ENCODE peak calls at places on chromosomes 11 and 22, in four cellular contexts. J, I, H and K are unnamed samples.

GRCh38 chr11:64245797-64246623 is 733 bp downstream of the PPP1R14B start:
- DNase-seq in J (peak), I (peak), H (peak), K (no peak)

GRCh38 chr11:15901790-15902189 is 454.6 kb downstream of the SOX6 start:
- DNase-seq in J (peak), I (no peak), H (no peak), K (peak)

GRCh38 chr11:112555491-112556364 is 295.1 kb upstream of the PLET1 start:
- DNase-seq in J (peak), I (peak), H (peak), K (no peak)

GRCh38 chr22:27199354-27199753 is 542.0 kb downstream of the MIAT start:
- DNase-seq in J (no peak), I (no peak), H (no peak), K (no peak)

GRCh38 chr22:50731811-50732624 is 6.0 kb upstream of the ACR start:
- DNase-seq in J (peak), I (peak), H (no peak), K (no peak)

GRCh38 chr11:26105762-26106423 is 226.0 kb upstream of the ANO3 start:
- DNase-seq in J (no peak), I (no peak), H (no peak), K (no peak)

GRCh38 chr22:27682438-27682837 is 119.1 kb downstream of the MN1 start:
- DNase-seq in J (no peak), I (no peak), H (no peak), K (no peak)

GRCh38 chr11:50075856-50076255 is 43.2 kb downstream of the OR4C45 start:
- DNase-seq in J (peak), I (no peak), H (no peak), K (no peak)

GRCh38 chr22:44018594-44018993 is 5.5 kb upstream of the PARVB start:
- DNase-seq in J (no peak), I (no peak), H (no peak), K (no peak)

GRCh38 chr11:3095712-3096361 is 38.6 kb upstream of the CARS1 start:
- DNase-seq in J (no peak), I (no peak), H (peak), K (no peak)

GRCh38 chr11:122754553-122755322 is 83.6 kb upstream of the CRTAM start:
- DNase-seq in J (no peak), I (no peak), H (no peak), K (no peak)

GRCh38 chr11:15730617-15731385 is 616.1 kb downstream of the INSC start:
- DNase-seq in J (no peak), I (no peak), H (peak), K (no peak)

GRCh38 chr22:17120711-17121234 is 387 bp downstream of the TMEM121B start:
- DNase-seq in J (no peak), I (no peak), H (no peak), K (no peak)

GRCh38 chr22:30362632-30363281 is 6.0 kb downstream of the CCDC157 start:
- DNase-seq in J (no peak), I (no peak), H (no peak), K (no peak)

GRCh38 chr11:8906629-8907028 is 4.4 kb upstream of the AKIP1 start:
- DNase-seq in J (no peak), I (no peak), H (no peak), K (no peak)

GRCh38 chr11:80144932-80145612 is 704.2 kb upstream of the TENM4 start:
- DNase-seq in J (no peak), I (no peak), H (no peak), K (no peak)

GRCh38 chr11:120573756-120574354 is 62.3 kb downstream of the GRIK4 start:
- DNase-seq in J (no peak), I (no peak), H (no peak), K (no peak)

GRCh38 chr11:44733877-44734276 is 7.1 kb downstream of the TSPAN18 start:
- DNase-seq in J (no peak), I (no peak), H (no peak), K (no peak)

GRCh38 chr22:48099251-48099650 is 1336.8 kb downstream of the TBC1D22A start:
- DNase-seq in J (no peak), I (no peak), H (no peak), K (no peak)

GRCh38 chr11:129323896-129324522 is 51.6 kb upstream of the BARX2 start:
- DNase-seq in J (peak), I (peak), H (peak), K (no peak)

GRCh38 chr11:58965246-58965985 is 26.1 kb downstream of the GLYATL1 start:
- DNase-seq in J (no peak), I (no peak), H (no peak), K (no peak)

GRCh38 chr22:39292002-39292401 is 27.4 kb downstream of the RPL3 start:
- DNase-seq in J (no peak), I (peak), H (no peak), K (no peak)

GRCh38 chr22:39291501-39291900 is 27.9 kb downstream of the RPL3 start:
- DNase-seq in J (no peak), I (no peak), H (no peak), K (no peak)

GRCh38 chr22:39290724-39291161 is 28.7 kb downstream of the RPL3 start:
- DNase-seq in J (peak), I (peak), H (peak), K (peak)

GRCh38 chr22:39289445-39290247 is 29.8 kb downstream of the RPL3 start:
- DNase-seq in J (no peak), I (no peak), H (no peak), K (no peak)

GRCh38 chr22:39290248-39290720 is 29.1 kb downstream of the RPL3 start:
- DNase-seq in J (no peak), I (no peak), H (no peak), K (no peak)
- H3K27ac ChIP-seq in J (peak), I (peak), H (peak), K (peak)

GRCh38 chr11:33086017-33086416 is 46.6 kb downstream of the TCP11L1 start:
- DNase-seq in J (no peak), I (no peak), H (no peak), K (no peak)
- TF ChIP-seq POLR2A in J (no peak), I (no peak), H (no peak), K (no peak)

GRCh38 chr22:42801537-42802165 is 55.4 kb downstream of the ARFGAP3 start:
- DNase-seq in J (no peak), I (peak), H (no peak), K (no peak)
- H3K27ac ChIP-seq in J (no peak), I (no peak), H (no peak), K (peak)

GRCh38 chr22:37568448-37569008 is 8.2 kb downstream of the CDC42EP1 start:
- DNase-seq in J (no peak), I (peak), H (no peak), K (no peak)
- TF ChIP-seq POLR2A in J (no peak), I (no peak), H (no peak), K (no peak)

DNA sequence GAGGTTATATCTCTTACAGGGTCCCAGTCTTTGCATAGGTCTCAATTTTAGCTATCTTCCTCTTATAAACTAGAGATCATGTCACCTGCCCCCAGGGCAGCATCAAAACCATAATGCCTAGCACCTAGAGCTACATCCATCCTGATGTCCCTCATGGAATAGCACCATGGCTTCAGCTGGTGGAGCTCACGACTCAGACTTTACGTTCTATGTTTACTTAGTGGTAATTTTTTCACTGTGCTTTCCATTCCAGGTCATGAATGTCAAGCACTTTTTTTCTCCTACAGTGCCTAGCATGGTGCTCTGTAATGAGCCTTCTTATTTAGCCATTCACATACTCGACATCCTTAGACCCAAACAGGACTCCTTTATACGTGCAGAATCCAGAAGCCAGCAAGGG is 58.4 kb downstream of the RPUSD4 start:
- DNase-seq in J (no peak), I (no peak), H (no peak), K (no peak)
- H3K27ac ChIP-seq in J (no peak), I (no peak), H (no peak), K (no peak)

DNA sequence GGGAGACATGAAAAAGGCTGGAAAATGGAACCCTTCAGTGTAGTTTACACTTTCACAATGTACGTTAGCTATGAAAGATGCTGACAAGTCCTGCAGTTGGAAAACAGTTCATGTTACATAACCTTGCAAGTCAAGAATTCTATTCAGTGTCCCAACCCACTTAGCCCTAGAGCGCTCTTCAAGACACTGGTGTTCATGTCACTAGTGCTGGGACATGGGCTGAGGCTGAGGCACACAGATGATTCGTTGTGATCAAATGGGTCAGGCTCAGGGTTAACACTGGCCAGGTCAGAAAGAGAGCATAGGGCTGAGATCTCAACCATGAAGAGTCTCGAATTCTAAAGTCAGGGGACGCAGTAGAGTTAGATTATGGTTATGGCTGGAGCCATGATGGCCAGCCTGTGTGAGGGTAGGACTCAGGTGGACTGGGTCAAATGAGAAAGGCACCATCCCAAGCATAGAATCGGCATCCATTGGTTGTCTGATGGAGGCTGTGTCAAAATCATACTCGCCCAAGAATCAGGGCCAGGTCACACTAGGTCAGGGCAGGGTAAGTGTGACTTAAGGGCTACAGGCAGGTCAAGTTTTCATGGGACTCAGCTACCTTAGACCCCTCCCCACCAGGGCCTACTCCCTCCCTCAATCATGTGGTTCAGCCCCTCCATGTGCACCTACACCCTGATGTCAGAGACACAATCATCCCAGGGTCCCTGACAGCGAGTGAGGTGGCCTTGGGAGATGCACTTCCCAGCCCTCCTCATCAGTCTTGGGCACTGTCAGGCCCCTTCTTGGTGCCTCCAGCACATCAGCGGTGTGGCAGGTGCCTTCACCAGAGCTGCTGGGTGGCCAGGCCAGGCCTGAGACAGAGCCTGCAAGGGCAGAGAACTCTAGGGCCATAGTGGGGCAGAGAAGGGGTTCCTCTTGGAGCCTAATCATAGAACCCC is 20.2 kb downstream of the IGLL5 start:
- DNase-seq in J (no peak), I (no peak), H (no peak), K (no peak)
- TF ChIP-seq POLR2A in J (no peak), I (no peak), H (no peak), K (no peak)

GRCh38 chr11:783581-784015 is 6.3 kb downstream of the CEND1 start:
- DNase-seq in J (peak), I (peak), H (peak), K (peak)
- H3K27ac ChIP-seq in J (no peak), I (peak), H (peak), K (peak)

GRCh38 chr22:19494001-19494560 is 14.4 kb downstream of the CDC45 start:
- DNase-seq in J (no peak), I (no peak), H (no peak), K (no peak)
- TF ChIP-seq POLR2A in J (no peak), I (no peak), H (no peak), K (no peak)

DNA sequence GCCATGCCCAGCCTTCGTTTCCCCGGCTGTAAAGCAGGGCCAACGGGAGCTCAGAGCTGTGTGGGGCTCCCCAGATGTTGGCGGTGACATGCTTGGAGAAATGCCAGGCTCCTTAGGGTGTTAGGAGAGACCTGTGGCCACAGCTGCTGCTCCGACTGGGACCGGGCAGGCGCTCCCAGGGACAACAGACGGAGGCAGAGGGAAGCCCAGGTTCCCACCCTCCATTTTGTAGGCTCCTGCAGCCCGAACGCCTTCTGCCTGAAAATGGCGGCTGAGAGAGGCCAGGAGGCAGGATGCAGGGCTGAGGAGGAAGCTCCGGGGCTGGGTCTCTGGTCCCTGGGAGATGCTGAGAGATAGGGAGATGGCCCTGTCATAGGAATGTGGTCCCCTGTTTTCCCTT is 10.0 kb downstream of the CD6 start:
- DNase-seq in J (no peak), I (no peak), H (no peak), K (no peak)
- H3K27ac ChIP-seq in J (no peak), I (no peak), H (no peak), K (no peak)

DNA sequence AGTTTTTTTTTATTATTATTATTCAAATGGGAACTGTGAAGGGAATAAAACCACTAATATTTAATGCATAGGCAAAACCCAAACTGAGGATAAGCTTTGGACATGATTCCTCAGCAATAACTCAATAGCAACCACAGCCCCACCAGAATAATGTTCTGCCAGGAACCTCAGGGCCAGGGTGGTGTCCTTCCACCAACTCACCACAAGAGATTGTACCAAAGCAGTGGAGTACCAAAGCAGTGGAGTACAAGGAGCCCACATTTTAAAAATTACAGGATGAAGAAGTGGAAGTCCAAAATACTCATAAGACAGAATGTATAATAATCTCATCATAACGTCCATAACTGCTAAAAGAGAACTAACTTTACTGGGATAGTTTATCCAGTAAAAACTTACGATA is 32.5 kb upstream of the FZD4 start:
- DNase-seq in J (no peak), I (no peak), H (no peak), K (no peak)
- TF ChIP-seq POLR2A in J (no peak), I (no peak), H (no peak), K (no peak)